ENCODE peak calls at places on chromosomes 16 and 17, in five cellular contexts. One of them, this sample, is unnamed.

GRCh38 chr16:48542966-48543365 is 67.0 kb downstream of the N4BP1 start:
- DNase-seq in SK-N-MC: no peak
- DNase-seq in T-helper 2 cell: no peak
- DNase-seq in activated T-helper 1 cell treated with anti-CD3 and anti-CD28 coated beads, Interleukin-2, amount 50 U/mL, for 16 hours: no peak
- DNase-seq in NCI-H1092: no peak
- DNase-seq in this sample: no peak

GRCh38 chr16:30972872-30973271 is 12.1 kb upstream of the HSD3B7 start:
- DNase-seq in NCI-H1092: no peak
- DNase-seq in T-helper 2 cell: no peak
- DNase-seq in SK-N-MC: no peak
- DNase-seq in activated T-helper 1 cell treated with anti-CD3 and anti-CD28 coated beads, Interleukin-2, amount 50 U/mL, for 16 hours: no peak
- DNase-seq in this sample: no peak

GRCh38 chr17:80663783-80664206 is 119.2 kb downstream of the RPTOR start:
- DNase-seq in SK-N-MC: no peak
- DNase-seq in activated T-helper 1 cell treated with anti-CD3 and anti-CD28 coated beads, Interleukin-2, amount 50 U/mL, for 16 hours: no peak
- DNase-seq in T-helper 2 cell: no peak
- DNase-seq in NCI-H1092: no peak
- DNase-seq in this sample: peak

GRCh38 chr16:24723663-24724062 is 5.8 kb upstream of the TNRC6A start:
- DNase-seq in activated T-helper 1 cell treated with anti-CD3 and anti-CD28 coated beads, Interleukin-2, amount 50 U/mL, for 16 hours: no peak
- DNase-seq in NCI-H1092: no peak
- DNase-seq in SK-N-MC: no peak
- DNase-seq in T-helper 2 cell: no peak
- DNase-seq in this sample: no peak

GRCh38 chr17:80885922-80886582 is 105.6 kb upstream of the CHMP6 start:
- DNase-seq in NCI-H1092: no peak
- DNase-seq in SK-N-MC: no peak
- DNase-seq in T-helper 2 cell: no peak
- DNase-seq in activated T-helper 1 cell treated with anti-CD3 and anti-CD28 coated beads, Interleukin-2, amount 50 U/mL, for 16 hours: no peak
- DNase-seq in this sample: no peak

GRCh38 chr17:63589646-63590045 is 11.0 kb upstream of the TACO1 start:
- DNase-seq in T-helper 2 cell: no peak
- DNase-seq in activated T-helper 1 cell treated with anti-CD3 and anti-CD28 coated beads, Interleukin-2, amount 50 U/mL, for 16 hours: no peak
- DNase-seq in SK-N-MC: no peak
- DNase-seq in NCI-H1092: no peak
- DNase-seq in this sample: no peak

GRCh38 chr17:61480414-61480807 is 28.2 kb downstream of the TBX4 start:
- DNase-seq in T-helper 2 cell: no peak
- DNase-seq in SK-N-MC: no peak
- DNase-seq in activated T-helper 1 cell treated with anti-CD3 and anti-CD28 coated beads, Interleukin-2, amount 50 U/mL, for 16 hours: no peak
- DNase-seq in NCI-H1092: no peak
- DNase-seq in this sample: no peak

GRCh38 chr17:16931318-16932060 is 40.4 kb downstream of the TNFRSF13B start:
- DNase-seq in activated T-helper 1 cell treated with anti-CD3 and anti-CD28 coated beads, Interleukin-2, amount 50 U/mL, for 16 hours: no peak
- DNase-seq in NCI-H1092: no peak
- DNase-seq in T-helper 2 cell: no peak
- DNase-seq in SK-N-MC: no peak
- DNase-seq in this sample: no peak

GRCh38 chr17:28871056-28871579 is 16.3 kb downstream of the ERAL1 start:
- DNase-seq in T-helper 2 cell: no peak
- DNase-seq in SK-N-MC: no peak
- DNase-seq in activated T-helper 1 cell treated with anti-CD3 and anti-CD28 coated beads, Interleukin-2, amount 50 U/mL, for 16 hours: no peak
- DNase-seq in NCI-H1092: no peak
- DNase-seq in this sample: no peak

GRCh38 chr16:85334718-85335583 is 222.7 kb upstream of the CIBAR2 start:
- DNase-seq in T-helper 2 cell: no peak
- DNase-seq in SK-N-MC: no peak
- DNase-seq in activated T-helper 1 cell treated with anti-CD3 and anti-CD28 coated beads, Interleukin-2, amount 50 U/mL, for 16 hours: no peak
- DNase-seq in NCI-H1092: no peak
- DNase-seq in this sample: no peak

GRCh38 chr17:28315846-28316705 is 2.9 kb upstream of the TMEM97 start:
- DNase-seq in SK-N-MC: no peak
- DNase-seq in activated T-helper 1 cell treated with anti-CD3 and anti-CD28 coated beads, Interleukin-2, amount 50 U/mL, for 16 hours: no peak
- DNase-seq in NCI-H1092: no peak
- DNase-seq in T-helper 2 cell: no peak
- DNase-seq in this sample: no peak

GRCh38 chr17:38891441-38891840 is 21.6 kb downstream of the LASP1 start:
- DNase-seq in NCI-H1092: no peak
- DNase-seq in activated T-helper 1 cell treated with anti-CD3 and anti-CD28 coated beads, Interleukin-2, amount 50 U/mL, for 16 hours: no peak
- DNase-seq in T-helper 2 cell: no peak
- DNase-seq in SK-N-MC: no peak
- DNase-seq in this sample: no peak

GRCh38 chr17:39663340-39663687 is 1.8 kb upstream of the TCAP start:
- DNase-seq in activated T-helper 1 cell treated with anti-CD3 and anti-CD28 coated beads, Interleukin-2, amount 50 U/mL, for 16 hours: no peak
- DNase-seq in SK-N-MC: no peak
- DNase-seq in T-helper 2 cell: no peak
- DNase-seq in NCI-H1092: no peak
- DNase-seq in this sample: no peak

GRCh38 chr17:32831627-32832243 is 45.2 kb downstream of the MYO1D start:
- DNase-seq in SK-N-MC: no peak
- DNase-seq in activated T-helper 1 cell treated with anti-CD3 and anti-CD28 coated beads, Interleukin-2, amount 50 U/mL, for 16 hours: no peak
- DNase-seq in NCI-H1092: no peak
- DNase-seq in T-helper 2 cell: no peak
- DNase-seq in this sample: no peak

GRCh38 chr16:180921-181667 is 835 bp downstream of the HBQ1 start:
- DNase-seq in activated T-helper 1 cell treated with anti-CD3 and anti-CD28 coated beads, Interleukin-2, amount 50 U/mL, for 16 hours: peak
- DNase-seq in T-helper 2 cell: peak
- DNase-seq in SK-N-MC: no peak
- DNase-seq in NCI-H1092: peak
- DNase-seq in this sample: peak

GRCh38 chr16:55435387-55435786 is 43.6 kb upstream of the MMP2 start:
- DNase-seq in SK-N-MC: no peak
- DNase-seq in NCI-H1092: no peak
- DNase-seq in T-helper 2 cell: no peak
- DNase-seq in activated T-helper 1 cell treated with anti-CD3 and anti-CD28 coated beads, Interleukin-2, amount 50 U/mL, for 16 hours: no peak
- DNase-seq in this sample: no peak

GRCh38 chr17:79840204-79840988 is 1.2 kb upstream of the CBX4 start:
- DNase-seq in SK-N-MC: no peak
- DNase-seq in T-helper 2 cell: no peak
- DNase-seq in NCI-H1092: no peak
- DNase-seq in activated T-helper 1 cell treated with anti-CD3 and anti-CD28 coated beads, Interleukin-2, amount 50 U/mL, for 16 hours: no peak
- DNase-seq in this sample: peak

GRCh38 chr16:54934536-54935410 is 4.1 kb downstream of the IRX5 start:
- DNase-seq in NCI-H1092: no peak
- DNase-seq in SK-N-MC: no peak
- DNase-seq in activated T-helper 1 cell treated with anti-CD3 and anti-CD28 coated beads, Interleukin-2, amount 50 U/mL, for 16 hours: no peak
- DNase-seq in T-helper 2 cell: no peak
- DNase-seq in this sample: no peak

GRCh38 chr16:51762081-51762995 is 611.3 kb upstream of the SALL1 start:
- DNase-seq in T-helper 2 cell: no peak
- DNase-seq in SK-N-MC: no peak
- DNase-seq in NCI-H1092: peak
- DNase-seq in activated T-helper 1 cell treated with anti-CD3 and anti-CD28 coated beads, Interleukin-2, amount 50 U/mL, for 16 hours: no peak
- DNase-seq in this sample: no peak

GRCh38 chr17:20028436-20028835 is 19.3 kb downstream of the SPECC1 start:
- DNase-seq in SK-N-MC: no peak
- DNase-seq in T-helper 2 cell: no peak
- DNase-seq in NCI-H1092: no peak
- DNase-seq in activated T-helper 1 cell treated with anti-CD3 and anti-CD28 coated beads, Interleukin-2, amount 50 U/mL, for 16 hours: no peak
- DNase-seq in this sample: no peak

GRCh38 chr16:51807551-51807950 is 656.5 kb upstream of the SALL1 start:
- DNase-seq in activated T-helper 1 cell treated with anti-CD3 and anti-CD28 coated beads, Interleukin-2, amount 50 U/mL, for 16 hours: no peak
- DNase-seq in SK-N-MC: no peak
- DNase-seq in NCI-H1092: no peak
- DNase-seq in T-helper 2 cell: no peak
- DNase-seq in this sample: no peak

GRCh38 chr17:67030641-67031040 is 13.7 kb upstream of the CACNG1 start:
- DNase-seq in activated T-helper 1 cell treated with anti-CD3 and anti-CD28 coated beads, Interleukin-2, amount 50 U/mL, for 16 hours: no peak
- DNase-seq in T-helper 2 cell: no peak
- DNase-seq in SK-N-MC: no peak
- DNase-seq in NCI-H1092: no peak
- DNase-seq in this sample: no peak

This sample was measured in stimulated activated naive CD4-positive, alpha-beta T cell treated with Interleukin-2 at 50 U/mL for 16 hours.